ENCODE peak calls at places on chromosomes 11 and 22, in ten cellular contexts. Q is breast epithelium, T is ascending aorta, U is stomach, L is A549, K is left lung, X is psoas muscle, N is heart left ventricle, F is body of pancreas, B is esophagus squamous epithelium. P is an unnamed sample.

GRCh38 chr11:131408011-131408640 is 37.7 kb downstream of the NTM start:
- DNase-seq in K (no peak), N (peak; percentile 35), T (no peak), U (peak; percentile 33), B (no peak), X (no peak), F (peak; percentile 61), L (peak; percentile 7), Q (no peak), P (peak; percentile 24)

GRCh38 chr11:16895306-16895705 is 118.9 kb downstream of the PLEKHA7 start:
- DNase-seq in L (no peak), X (no peak), T (no peak), B (no peak), Q (no peak), K (no peak), U (no peak), F (no peak), N (no peak), P (no peak)

GRCh38 chr22:48332438-48333322 is 1495.0 kb downstream of the BRD1 start:
- DNase-seq in B (no peak), X (peak; percentile 42), Q (no peak), N (no peak), F (no peak), U (no peak), K (no peak), T (no peak), L (no peak), P (no peak)

GRCh38 chr11:44931466-44931865 is 19.2 kb downstream of the TP53I11 start:
- DNase-seq in X (no peak), Q (no peak), B (no peak), U (no peak), T (no peak), K (no peak), F (no peak), L (no peak), N (no peak), P (no peak)

GRCh38 chr11:85694385-85694980 is 8.5 kb upstream of the CCDC89 start:
- DNase-seq in L (peak; percentile 31), N (no peak), K (no peak), Q (no peak), B (no peak), T (no peak), F (no peak), X (no peak), U (no peak), P (no peak)

GRCh38 chr11:76637491-76638266 is 32.9 kb downstream of the LRRC32 start:
- DNase-seq in K (no peak), B (no peak), N (peak; percentile 80), X (peak; percentile 87), U (no peak), T (no peak), Q (no peak), L (no peak), F (peak; percentile 38), P (peak; percentile 83)

GRCh38 chr11:44505591-44506054 is 59.8 kb upstream of the CD82 start:
- DNase-seq in Q (no peak), B (no peak), N (no peak), T (no peak), U (no peak), X (no peak), K (no peak), F (no peak), L (no peak), P (no peak)

GRCh38 chr11:91608662-91609061 is 616.0 kb upstream of the FAT3 start:
- DNase-seq in B (no peak), X (no peak), T (no peak), Q (no peak), N (no peak), L (no peak), K (no peak), F (no peak), U (no peak), P (no peak)

GRCh38 chr22:19620742-19621371 is 93.4 kb upstream of the SEPTIN5 start:
- DNase-seq in X (no peak), K (no peak), U (no peak), F (no peak), B (no peak), N (no peak), Q (peak; percentile 28), L (no peak), T (no peak), P (no peak)

GRCh38 chr11:66004186-66004585 is 1.9 kb downstream of the BANF1 start:
- DNase-seq in X (no peak), U (no peak), B (no peak), F (no peak), L (no peak), K (peak; percentile 13), T (no peak), Q (no peak), N (no peak), P (no peak)

GRCh38 chr11:125494987-125495725 is 909 bp downstream of the FEZ1 start:
- DNase-seq in X (peak; percentile 59), L (peak; percentile 8), F (peak; percentile 6), K (peak; percentile 77), U (no peak), N (peak; percentile 44), T (no peak), Q (no peak), B (no peak), P (peak; percentile 12)

GRCh38 chr11:70117567-70118194 is 39.6 kb downstream of the ANO1 start:
- DNase-seq in N (no peak), L (no peak), T (no peak), U (no peak), X (no peak), K (peak; percentile 23), F (no peak), Q (peak; percentile 93), B (no peak), P (no peak)

GRCh38 chr11:47550288-47551052 is 2.5 kb downstream of the CELF1 start:
- DNase-seq in X (no peak), U (no peak), L (no peak), T (no peak), N (no peak), K (no peak), F (peak; percentile 26), B (no peak), Q (no peak), P (no peak)

GRCh38 chr11:47553417-47553746 is 450 bp upstream of the CELF1 start:
- DNase-seq in T (no peak), L (no peak), N (no peak), U (peak; percentile 27), Q (no peak), F (peak; percentile 42), B (no peak), K (no peak), X (no peak), P (no peak)

GRCh38 chr11:47552086-47552580 is 799 bp downstream of the CELF1 start:
- DNase-seq in B (no peak), X (no peak), K (no peak), T (no peak), N (no peak), F (no peak), Q (no peak), U (no peak), L (no peak), P (peak; percentile 19)

GRCh38 chr11:47552581-47553416 is at the start of gene CELF1:
- DNase-seq in U (peak; percentile 92), T (peak; percentile 46), B (peak; percentile 54), N (peak; percentile 93), K (peak; percentile 99), F (peak; percentile 92), X (peak; percentile 96), L (peak; percentile 80), Q (peak; percentile 85), P (peak; percentile 91)

DNA sequence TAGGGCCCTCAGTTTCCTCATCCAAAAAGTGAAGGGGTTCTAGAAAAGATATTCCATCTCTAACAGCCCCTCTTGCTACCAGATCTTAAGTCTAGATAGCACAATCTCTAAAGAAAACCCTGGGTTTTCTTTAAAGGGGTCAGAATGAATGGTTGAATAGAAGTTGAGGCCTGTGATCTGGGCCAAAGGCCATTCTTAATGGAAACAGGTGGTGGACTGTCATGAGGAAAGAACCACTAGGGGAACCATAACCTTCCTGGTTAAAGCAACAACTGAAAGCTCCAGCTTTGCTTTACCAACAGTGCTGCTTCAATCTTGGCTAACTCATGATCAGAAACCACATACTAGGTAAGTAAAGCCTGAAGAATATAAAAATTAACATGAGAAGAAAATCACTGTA is 1.8 kb downstream of the CELF1 start:
- DNase-seq in N (no peak), B (no peak), T (no peak), U (no peak), Q (no peak), K (no peak), X (no peak), L (peak; percentile 45), F (no peak), P (no peak)
- TF ChIP-seq CTCF in N (peak; percentile 22), B (no peak), T (no peak), U (no peak), Q (no peak), K (no peak), X (peak; percentile 37), L (no peak), F (no peak), P (no peak)

GRCh38 chr11:68660066-68660810 is 24.1 kb upstream of the GAL start:
- DNase-seq in T (no peak), Q (no peak), F (no peak), X (no peak), B (no peak), U (no peak), K (peak; percentile 45), L (no peak), N (no peak), P (no peak)
- H3K4me1 ChIP-seq in T (no peaks in the 10 kb centered on the region), Q (peaks cover 10% of the 10 kb centered on the region), F (no peaks in the 10 kb centered on the region), X (no peaks in the 10 kb centered on the region), B (no peaks in the 10 kb centered on the region), U (peaks cover 6% of the 10 kb centered on the region), K (no peaks in the 10 kb centered on the region), L (peaks cover 10% of the 10 kb centered on the region), N (peaks cover 9% of the 10 kb centered on the region), P (peaks cover 9% of the 10 kb centered on the region)

DNA sequence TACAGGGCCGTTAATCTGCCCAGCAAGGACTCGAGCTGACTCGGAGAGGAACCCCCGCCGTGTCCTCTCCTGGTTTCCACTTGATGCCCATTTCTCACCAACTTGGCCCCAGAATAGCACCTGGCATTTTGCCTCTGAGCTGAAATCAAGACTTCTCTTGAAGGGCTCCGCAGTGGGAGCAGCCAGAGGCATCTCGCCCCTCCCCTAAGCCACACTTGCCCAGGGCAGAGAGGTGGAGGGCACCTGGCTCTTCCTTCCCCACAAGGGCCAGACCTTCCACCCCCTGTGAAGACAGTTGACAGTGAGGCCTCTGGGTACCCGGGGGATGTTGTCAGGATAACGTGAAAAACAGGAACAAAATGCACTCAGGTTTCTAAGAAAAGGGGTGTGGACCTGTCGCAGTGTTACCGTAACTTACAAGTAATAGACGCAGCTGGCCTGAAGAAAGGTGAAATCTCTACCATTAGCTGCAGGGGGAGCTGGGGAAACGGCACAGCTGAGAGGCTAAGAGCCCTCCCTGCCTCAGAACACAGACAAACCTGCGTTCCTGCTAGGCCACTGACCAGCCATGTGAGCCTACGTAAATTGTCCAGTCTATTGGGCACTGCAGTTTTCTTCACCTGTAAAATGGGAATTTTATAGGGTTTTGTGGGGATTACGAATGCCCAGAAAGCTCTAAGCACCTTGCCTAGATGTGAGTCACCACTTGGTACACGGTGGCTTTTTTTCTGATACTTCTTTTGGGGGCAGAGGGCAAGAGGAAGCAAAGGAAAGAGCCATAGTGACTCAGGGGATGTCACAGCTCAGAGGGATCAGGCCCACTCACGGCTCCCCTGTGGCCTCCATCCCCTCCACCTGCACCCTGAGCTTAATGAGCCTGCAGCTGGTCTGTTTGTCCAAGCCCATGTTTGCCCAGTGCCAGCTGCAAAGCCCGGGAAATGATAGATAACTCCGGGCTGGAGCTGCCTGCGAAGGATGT is 18.6 kb upstream of the CABP7 start:
- DNase-seq in B (no peak), N (no peak), L (peak; percentile 31), U (no peak), T (no peak), Q (no peak), X (no peak), F (peak; percentile 35), K (peak; percentile 33), P (no peak)
- TF ChIP-seq CTCF in B (no peak), N (no peak), L (no peak), U (no peak), T (no peak), Q (no peak), X (no peak), F (no peak), K (no peak), P (no peak)

GRCh38 chr22:27115410-27115809 is 458.0 kb downstream of the MIAT start:
- DNase-seq in L (no peak), B (no peak), Q (no peak), N (no peak), T (no peak), F (no peak), U (no peak), K (no peak), X (no peak), P (no peak)
- H3K4me1 ChIP-seq in L (peaks cover 63% of the 10 kb centered on the region), B (peaks cover 3% of the 10 kb centered on the region), Q (peaks cover 3% of the 10 kb centered on the region), N (no peaks in the 10 kb centered on the region), T (no peaks in the 10 kb centered on the region), F (peaks cover 34% of the 10 kb centered on the region), U (peaks cover 44% of the 10 kb centered on the region), K (peaks cover 4% of the 10 kb centered on the region), X (no peaks in the 10 kb centered on the region), P (no peaks in the 10 kb centered on the region)

P was measured in heart right ventricle.